ENCODE peak calls at places on chromosomes 7 and 10, in four cellular contexts. Q, P, B and X are unnamed samples. For H3K27me3, the result is how much of the 10 kb centered on the place peaks cover.

GRCh38 chr7:2757361-2757903 is 69.4 kb downstream of the AMZ1 start:
- DNase-seq in P (peak), B (no peak), Q (peak), X (no peak)

GRCh38 chr7:142134944-142135343 is 23.4 kb downstream of the MGAM2 start:
- DNase-seq in Q (no peak), B (no peak), P (no peak), X (no peak)

GRCh38 chr10:133189256-133189655 is 29.2 kb downstream of the KNDC1 start:
- DNase-seq in P (no peak), Q (no peak), B (no peak), X (no peak)

GRCh38 chr10:126090911-126091728 is 194.8 kb downstream of the FANK1 start:
- DNase-seq in Q (no peak), P (peak), B (no peak), X (no peak)

GRCh38 chr10:75195035-75195763 is 15.4 kb upstream of the VDAC2 start:
- DNase-seq in P (no peak), B (no peak), Q (no peak), X (no peak)

GRCh38 chr10:122984708-122985107 is 4.5 kb downstream of the PSTK start:
- DNase-seq in B (no peak), Q (no peak), P (no peak), X (no peak)

GRCh38 chr10:62384447-62385081 is 10.4 kb downstream of the ZNF365 start:
- DNase-seq in Q (no peak), B (no peak), P (peak), X (no peak)

GRCh38 chr7:1737523-1737922 is 67.4 kb downstream of the ELFN1 start:
- DNase-seq in Q (no peak), B (no peak), P (no peak), X (no peak)

GRCh38 chr7:26648429-26649015 is 215.9 kb downstream of the SKAP2 start:
- DNase-seq in P (peak), B (no peak), Q (no peak), X (no peak)

GRCh38 chr10:45505336-45505735 is 131.3 kb downstream of the ALOX5 start:
- DNase-seq in P (no peak), B (no peak), Q (no peak), X (no peak)

GRCh38 chr7:42907316-42907715 is 4.6 kb downstream of the C7orf25 start:
- DNase-seq in B (no peak), Q (no peak), P (no peak), X (no peak)

GRCh38 chr10:33421789-33422188 is 87.3 kb upstream of the NRP1 start:
- DNase-seq in P (peak), B (no peak), Q (peak), X (no peak)

GRCh38 chr10:77532068-77532467 is 105.5 kb downstream of the KCNMA1 start:
- DNase-seq in P (peak), B (no peak), Q (no peak), X (no peak)

GRCh38 chr10:132248455-132249231 is 59.1 kb downstream of the STK32C start:
- DNase-seq in B (peak), Q (peak), P (peak), X (peak)

GRCh38 chr10:15141136-15142067 is 27.1 kb downstream of the NMT2 start:
- DNase-seq in P (no peak), B (no peak), Q (no peak), X (no peak)
- H3K4me3 ChIP-seq in P (no peak), B (no peak), Q (no peak), X (no peak)

DNA sequence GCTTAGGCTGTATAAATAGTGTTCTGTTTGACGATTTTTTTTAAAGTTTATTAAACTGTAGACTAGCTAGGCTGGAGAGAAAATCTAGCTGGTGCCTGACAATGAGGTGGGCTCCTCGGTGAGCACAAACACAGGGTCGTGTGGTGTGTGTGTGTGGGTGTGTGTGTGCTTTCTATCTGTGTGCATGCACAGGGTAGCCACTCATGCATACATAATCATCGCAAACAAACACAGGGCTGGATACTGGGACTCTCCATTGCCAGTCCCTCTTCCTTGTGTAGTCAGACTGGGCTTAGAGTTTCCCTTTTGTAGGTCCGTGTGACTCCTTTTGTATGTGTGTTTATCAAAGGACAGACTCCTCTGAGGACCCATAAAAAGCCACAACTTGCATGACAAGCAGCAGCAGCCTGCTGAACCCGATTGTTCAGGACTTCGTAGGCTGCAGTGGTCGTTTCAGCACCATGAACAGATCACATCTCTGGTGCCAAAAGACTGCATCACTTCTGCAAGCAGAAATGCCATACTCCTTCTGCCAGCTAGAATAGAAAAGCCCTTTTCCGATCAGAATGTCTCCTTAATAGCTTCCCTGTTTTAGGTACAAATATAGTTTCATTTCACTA is 855 bp downstream of the VSTM2A start:
- DNase-seq in B (peak), Q (no peak), P (peak), X (no peak)
- H3K27me3 ChIP-seq in B (half or more), Q (under half), P (half or more), X (under half)

GRCh38 chr10:118667732-118668131 is 72.3 kb upstream of the PRLHR start:
- DNase-seq in Q (no peak), P (no peak), B (no peak), X (no peak)

GRCh38 chr10:118670472-118671124 is 75.2 kb upstream of the PRLHR start:
- DNase-seq in B (no peak), P (no peak), Q (no peak), X (no peak)

GRCh38 chr10:118669020-118669766 is 73.7 kb upstream of the PRLHR start:
- DNase-seq in B (no peak), P (no peak), Q (no peak), X (no peak)

GRCh38 chr10:118668228-118668952 is 72.9 kb upstream of the PRLHR start:
- DNase-seq in Q (no peak), P (no peak), B (peak), X (no peak)

DNA sequence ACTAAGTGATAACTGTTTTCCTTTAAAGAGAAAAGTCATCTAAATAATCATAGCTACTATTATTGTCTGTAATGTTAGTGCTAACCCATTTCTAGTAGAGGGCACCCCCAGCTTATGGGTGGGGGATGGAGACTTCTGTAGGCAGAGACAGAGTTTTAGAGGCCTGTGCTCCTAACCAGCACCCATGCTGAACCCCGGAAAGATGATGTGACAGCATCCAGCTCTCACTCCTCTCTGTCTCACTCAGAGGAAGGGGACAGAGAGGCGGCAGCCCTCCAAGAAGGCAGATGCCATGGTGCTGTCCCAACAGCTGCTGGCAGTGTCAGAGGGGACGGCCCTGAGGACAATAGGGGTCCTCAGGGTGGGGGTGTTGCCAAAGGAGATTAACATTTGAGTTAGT is 74.4 kb upstream of the PRLHR start:
- DNase-seq in B (no peak), P (no peak), Q (no peak), X (no peak)
- H3K27ac ChIP-seq in B (no peak), P (no peak), Q (no peak), X (no peak)

GRCh38 chr7:45088146-45088701 is 545 bp downstream of the NACAD start:
- DNase-seq in P (no peak), B (peak), Q (no peak), X (no peak)

GRCh38 chr7:45084901-45085618 is 3.7 kb downstream of the NACAD start:
- DNase-seq in B (no peak), Q (no peak), P (no peak), X (no peak)

GRCh38 chr7:45085619-45086200 is 3.1 kb downstream of the NACAD start:
- DNase-seq in B (no peak), Q (no peak), P (no peak), X (no peak)

GRCh38 chr7:45087301-45088145 is 1.2 kb downstream of the NACAD start:
- DNase-seq in Q (no peak), P (no peak), B (no peak), X (no peak)

GRCh38 chr7:45086348-45087065 is 2.3 kb downstream of the NACAD start:
- DNase-seq in Q (no peak), P (no peak), B (no peak), X (no peak)
- H3K4me3 ChIP-seq in Q (no peak), P (no peak), B (no peak), X (no peak)

DNA sequence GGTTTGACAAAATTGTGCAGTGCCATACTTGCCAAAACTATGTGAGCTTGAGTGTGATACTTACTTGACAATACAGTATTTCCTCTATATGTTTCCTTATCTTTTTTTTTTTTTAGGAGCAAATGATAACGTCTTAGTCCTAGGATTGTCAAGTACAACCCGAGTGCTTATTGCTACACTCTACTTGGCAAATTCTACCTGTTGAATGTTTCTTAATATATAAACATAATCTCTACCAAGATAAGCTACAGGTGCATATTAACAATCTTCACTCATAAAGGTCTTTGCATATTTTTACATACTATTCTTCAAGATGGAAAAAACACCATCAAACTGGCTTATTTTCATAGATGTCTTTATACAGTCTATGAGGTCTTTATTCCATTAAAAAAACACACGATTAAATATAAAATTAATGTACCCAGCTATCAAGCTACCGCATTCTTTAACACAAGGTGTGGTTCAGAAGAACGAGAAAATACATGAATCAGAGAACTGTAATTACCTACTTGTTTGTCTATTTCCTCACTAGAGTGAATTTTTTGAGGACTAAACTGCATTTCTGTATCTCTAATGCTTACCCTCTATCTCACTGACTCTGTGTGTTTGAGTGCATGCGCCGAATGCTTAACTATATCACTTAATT is 76.1 kb upstream of the PDSS1 start:
- DNase-seq in Q (no peak), B (no peak), P (no peak), X (no peak)
- H3K27me3 ChIP-seq in Q (under half), B (under half), P (under half), X (under half)

DNA sequence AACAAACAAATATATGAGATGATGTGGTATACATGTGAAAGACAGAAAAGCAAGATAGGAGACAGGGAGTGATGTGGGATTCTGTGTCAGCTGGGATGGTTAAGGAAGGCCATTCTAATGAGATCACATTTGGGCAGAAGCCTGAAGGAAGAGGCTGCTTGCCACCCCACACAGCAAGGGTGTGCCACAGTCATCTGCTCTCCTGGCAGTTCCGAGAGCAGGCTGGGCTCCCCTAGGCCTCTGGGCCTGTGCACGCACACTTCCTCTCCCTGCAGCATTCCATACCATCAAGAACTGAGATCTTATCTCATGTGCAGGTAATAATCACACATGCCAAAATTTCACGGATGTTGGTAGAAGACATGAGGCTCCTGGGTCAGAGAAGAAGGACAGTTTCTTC is 43.1 kb downstream of the SYPL1 start:
- DNase-seq in P (peak), B (no peak), Q (no peak), X (no peak)
- H3K27ac ChIP-seq in P (peak), B (no peak), Q (peak), X (no peak)